ENCODE peak calls at places on chromosomes 3 and 15, in eight cellular contexts. A is HT1080; C is COR-L47; R is left colon; U is upper lobe of left lung; O is aorta; X is choroid plexus epithelial cell; G is activated T-cell treated with anti-CD3 and anti-CD28 coated beads, Interleukin-2, amount 50 U/mL, for 72 hours. M is an unnamed sample.

GRCh38 chr3:146189519-146190173 is 28.7 kb upstream of the PLOD2 start:
- DNase-seq in A (peak; percentile 76), C (peak; percentile 55), R (no peak), U (no peak), O (no peak), X (peak; percentile 79), G (peak; percentile 1), M (no peak)

GRCh38 chr15:69014454-69014853 is at the start of gene NOX5:
- DNase-seq in A (peak; percentile 35), C (no peak), R (no peak), U (no peak), O (no peak), X (no peak), G (no peak), M (no peak)

GRCh38 chr3:107450254-107450653 is 72.5 kb upstream of the BBX start:
- DNase-seq in A (peak; percentile 76), C (no peak), R (no peak), U (no peak), O (no peak), X (no peak), G (peak; percentile 13), M (no peak)

GRCh38 chr3:64214002-64214696 is 11.1 kb downstream of the PRICKLE2 start:
- DNase-seq in A (peak; percentile 77), C (no peak), R (peak; percentile 50), U (no peak), O (peak; percentile 87), X (peak; percentile 91), G (no peak), M (peak; percentile 53)

GRCh38 chr15:89416339-89417183 is 79.8 kb downstream of the RHCG start:
- DNase-seq in A (peak; percentile 72), C (peak; percentile 83), R (peak; percentile 48), U (peak; percentile 62), O (peak; percentile 84), X (peak; percentile 75), G (peak; percentile 87), M (peak; percentile 76)

GRCh38 chr15:60399246-60399915 is 1.6 kb upstream of the ANXA2 start:
- DNase-seq in A (no peak), C (no peak), R (peak; percentile 46), U (no peak), O (no peak), X (no peak), G (no peak), M (no peak)

GRCh38 chr3:116517308-116517707 is 72.0 kb upstream of the LSAMP start:
- DNase-seq in A (peak; percentile 11), C (peak; percentile 43), R (no peak), U (no peak), O (no peak), X (peak; percentile 4), G (no peak), M (no peak)

GRCh38 chr3:18412684-18413083 is 12.5 kb downstream of the SATB1 start:
- DNase-seq in A (no peak), C (no peak), R (no peak), U (no peak), O (no peak), X (no peak), G (no peak), M (no peak)

GRCh38 chr3:184710870-184711365 is 946 bp downstream of the MAGEF1 start:
- DNase-seq in A (peak; percentile 13), C (peak; percentile 38), R (no peak), U (peak; percentile 25), O (peak; percentile 69), X (no peak), G (peak; percentile 28), M (peak; percentile 69)

GRCh38 chr15:73994912-73995622 is 551 bp downstream of the PML start:
- DNase-seq in A (no peak), C (no peak), R (no peak), U (no peak), O (peak; percentile 79), X (no peak), G (no peak), M (no peak)